ENCODE peak calls at places on chromosomes 1 and 21, in nine cellular contexts. D is tibial nerve, T is sigmoid colon, G is A549, C is transverse colon, Y is SK-N-SH, X is suprapubic skin, N is upper lobe of left lung, M is stomach. Q is an unnamed sample.

GRCh38 chr1:35264035-35264434 is 4.5 kb upstream of the ZMYM4 start:
- DNase-seq in D (no peak), N (no peak), C (no peak), X (no peak), G (no peak), Y (no peak), M (no peak), T (no peak), Q (no peak)

GRCh38 chr1:228850141-228851100 is 115.1 kb downstream of the RHOU start:
- DNase-seq in X (no peak), G (no peak), N (no peak), M (no peak), C (no peak), T (peak), Y (no peak), D (no peak), Q (no peak)

GRCh38 chr1:107704911-107705310 is 260.1 kb downstream of the VAV3 start:
- DNase-seq in D (no peak), M (no peak), Y (no peak), C (no peak), G (no peak), X (no peak), T (no peak), N (no peak), Q (no peak)

GRCh38 chr1:205537386-205538018 is 33.0 kb downstream of the CDK18 start:
- DNase-seq in D (no peak), T (peak), C (peak), G (no peak), M (no peak), Y (no peak), N (no peak), X (peak), Q (no peak)

GRCh38 chr21:37769656-37770055 is 146.6 kb downstream of the KCNJ6 start:
- DNase-seq in N (no peak), G (no peak), Y (no peak), D (no peak), M (no peak), X (no peak), T (no peak), C (no peak), Q (no peak)

GRCh38 chr1:237887542-237887941 is 3.2 kb downstream of the ZP4 start:
- DNase-seq in M (no peak), Y (no peak), C (no peak), X (no peak), T (no peak), D (no peak), G (no peak), N (no peak), Q (no peak)

GRCh38 chr21:45970674-45971486 is 10.7 kb upstream of the COL6A1 start:
- DNase-seq in G (peak), M (no peak), D (peak), C (peak), T (peak), X (peak), Y (peak), N (peak), Q (peak)

GRCh38 chr1:161071886-161072371 is 2.2 kb upstream of the ARHGAP30 start:
- DNase-seq in Y (peak), N (no peak), X (no peak), T (no peak), C (peak), G (peak), M (peak), D (peak), Q (no peak)

GRCh38 chr1:107724648-107725047 is 240.3 kb downstream of the VAV3 start:
- DNase-seq in X (no peak), M (no peak), G (no peak), Y (no peak), C (no peak), N (no peak), D (no peak), T (no peak), Q (no peak)

GRCh38 chr1:17118706-17119075 is 560 bp downstream of the PADI2 start:
- DNase-seq in N (no peak), C (no peak), D (no peak), G (no peak), Y (peak), X (no peak), M (no peak), T (no peak), Q (no peak)

DNA sequence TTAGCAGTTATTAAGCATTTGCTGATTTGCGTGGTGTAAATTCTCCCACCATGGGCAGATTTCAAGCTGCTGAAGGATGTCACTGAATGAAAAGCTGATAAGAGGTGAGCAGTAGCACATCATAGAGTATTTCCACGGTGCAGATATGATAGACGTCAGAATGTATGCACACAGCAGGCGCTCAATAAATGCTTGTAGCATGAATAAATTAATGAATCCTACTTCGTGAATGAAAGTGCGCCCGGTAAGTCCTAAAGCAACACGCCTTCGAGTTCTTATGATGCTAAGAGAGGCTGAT is 505 bp upstream of the UBIAD1 start:
- DNase-seq in N (no peak), X (no peak), D (no peak), G (no peak), M (no peak), T (no peak), C (no peak), Y (no peak), Q (no peak)
- TF ChIP-seq CTCF in N (no peak), X (no peak), D (no peak), G (no peak), M (no peak), T (no peak), C (no peak), Y (peak), Q (no peak)

DNA sequence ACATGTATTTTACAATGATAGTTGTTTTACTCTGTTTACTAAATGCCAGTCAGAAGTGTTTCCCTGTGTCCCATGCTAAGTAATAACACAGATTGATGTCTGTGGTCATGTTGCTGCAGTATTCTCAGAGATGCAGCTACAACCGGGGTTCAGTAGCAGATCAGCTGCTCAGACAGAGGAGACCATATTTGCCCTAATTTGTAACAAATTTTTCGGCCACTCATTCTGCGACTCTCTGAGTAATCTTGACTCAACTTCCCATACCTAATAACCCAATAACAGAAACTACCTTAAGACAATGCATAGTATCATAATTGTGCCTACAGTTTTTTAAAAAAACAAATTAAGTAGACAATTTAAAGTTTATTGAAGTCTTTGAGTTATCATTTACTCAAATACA is 32.6 kb downstream of the NIBAN1 start:
- DNase-seq in X (no peak), G (no peak), Y (no peak), C (no peak), M (no peak), D (no peak), N (no peak), T (no peak), Q (no peak)
- TF ChIP-seq EP300 in X (no peak), G (no peak), Y (no peak), C (no peak), M (no peak), D (no peak), N (no peak), T (no peak), Q (no peak)

DNA sequence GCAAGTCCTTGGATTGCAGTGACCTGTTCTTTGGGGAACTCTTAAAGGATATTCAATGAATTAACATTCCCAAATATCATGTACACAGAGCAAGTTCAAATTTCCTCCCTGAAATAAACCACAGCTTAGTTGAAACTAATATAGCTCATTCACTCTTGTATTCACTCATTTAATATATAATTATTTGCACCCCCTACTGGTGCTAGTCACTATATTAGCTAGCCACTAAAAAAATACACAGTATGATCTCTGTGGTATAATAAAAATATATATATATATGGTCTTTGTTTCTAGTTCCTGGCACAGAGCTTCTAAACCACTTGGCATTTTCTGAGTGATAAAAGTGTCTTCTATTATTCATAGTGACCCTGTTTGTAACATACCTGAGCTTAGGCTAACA is 177.3 kb upstream of the LYPLAL1 start:
- DNase-seq in Y (no peak), M (no peak), N (no peak), T (no peak), D (no peak), X (no peak), C (no peak), G (no peak), Q (no peak)
- TF ChIP-seq CTCF in Y (peak), M (no peak), N (no peak), T (no peak), D (no peak), X (no peak), C (no peak), G (no peak), Q (no peak)

GRCh38 chr1:56374026-56374974 is 205.1 kb downstream of the PLPP3 start:
- DNase-seq in M (no peak), Y (peak), T (peak), D (no peak), C (no peak), N (peak), G (no peak), X (no peak), Q (no peak)
- TF ChIP-seq EP300 in M (no peak), Y (peak), T (no peak), D (no peak), C (no peak), N (no peak), G (no peak), X (no peak), Q (no peak)

GRCh38 chr1:9249534-9250335 is 15.2 kb downstream of the H6PD start:
- DNase-seq in C (peak), G (peak), T (no peak), M (peak), X (no peak), D (no peak), Y (peak), N (peak), Q (peak)
- TF ChIP-seq CTCF in C (peak), G (peak), T (peak), M (no peak), X (peak), D (peak), Y (peak), N (peak), Q (peak)

GRCh38 chr1:1357871-1358432 is 403 bp downstream of the MXRA8 start:
- DNase-seq in G (no peak), M (no peak), N (no peak), T (no peak), Y (no peak), C (no peak), X (no peak), D (no peak), Q (no peak)
- TF ChIP-seq EP300 in G (no peak), M (no peak), N (no peak), T (no peak), Y (no peak), C (no peak), X (no peak), D (no peak), Q (no peak)